ENCODE peak calls at places on chromosomes 13 and 19, in four cellular contexts. B is CD8-positive, alpha-beta T cell; E is right cardiac atrium; X is CD4-positive, CD25-positive, alpha-beta regulatory T cell. M is an unnamed sample. For H3K9me3, the result is how much of the 10 kb centered on the place peaks cover.

GRCh38 chr19:33055718-33056117 is 9.0 kb downstream of the RHPN2 start:
- DNase-seq in E (peak), X (no peak), B (no peak), M (no peak)

GRCh38 chr19:33333615-33334014 is 31.3 kb upstream of the CEBPA start:
- DNase-seq in B (no peak), X (no peak), E (no peak), M (no peak)

GRCh38 chr13:41236369-41236768 is 27.0 kb downstream of the MTRF1 start:
- DNase-seq in X (no peak), B (no peak), E (no peak), M (no peak)

GRCh38 chr19:40567750-40568494 is 8.8 kb upstream of the SHKBP1 start:
- DNase-seq in E (no peak), X (no peak), B (no peak), M (no peak)

GRCh38 chr19:411723-412355 is 2.9 kb upstream of the C2CD4C start:
- DNase-seq in B (no peak), X (no peak), E (no peak), M (no peak)

GRCh38 chr19:49430678-49431329 is 5.6 kb downstream of the GFY start:
- DNase-seq in B (no peak), E (peak), X (no peak), M (no peak)

GRCh38 chr13:30580852-30581502 is 36.7 kb upstream of the USPL1 start:
- DNase-seq in E (no peak), X (no peak), B (no peak), M (no peak)

GRCh38 chr19:51807111-51807701 is 12.2 kb downstream of the FPR3 start:
- DNase-seq in E (peak), X (no peak), B (no peak), M (no peak)

GRCh38 chr19:41480336-41480735 is 37.4 kb downstream of the ERICH4 start:
- DNase-seq in X (no peak), B (no peak), E (no peak), M (no peak)

GRCh38 chr13:64529874-64530485 is 2700.2 kb downstream of the PCDH9 start:
- DNase-seq in E (no peak), X (no peak), B (no peak), M (no peak)

GRCh38 chr13:29507356-29507755 is 88.1 kb downstream of the SLC7A1 start:
- DNase-seq in B (no peak), E (no peak), X (no peak), M (no peak)

GRCh38 chr13:87893186-87893585 is 222.0 kb downstream of the SLITRK5 start:
- DNase-seq in B (no peak), E (no peak), X (no peak), M (no peak)

GRCh38 chr13:43348397-43348796 is 325.0 kb downstream of the DNAJC15 start:
- DNase-seq in B (no peak), E (no peak), X (no peak), M (no peak)

GRCh38 chr13:49560270-49561063 is 24.9 kb downstream of the RCBTB1 start:
- DNase-seq in X (no peak), B (peak), E (peak), M (no peak)

GRCh38 chr13:79936368-79937136 is 404.4 kb downstream of the SPRY2 start:
- DNase-seq in E (peak), B (no peak), X (no peak), M (no peak)

GRCh38 chr13:83515267-83515666 is 367.0 kb downstream of the SLITRK1 start:
- DNase-seq in E (no peak), B (no peak), X (no peak), M (no peak)

GRCh38 chr19:4795400-4795799 is 3.9 kb downstream of the FEM1A start:
- DNase-seq in E (no peak), X (no peak), B (no peak), M (no peak)
- H3K9me3 ChIP-seq in E (under half), X (under half), B (under half), M (under half)

DNA sequence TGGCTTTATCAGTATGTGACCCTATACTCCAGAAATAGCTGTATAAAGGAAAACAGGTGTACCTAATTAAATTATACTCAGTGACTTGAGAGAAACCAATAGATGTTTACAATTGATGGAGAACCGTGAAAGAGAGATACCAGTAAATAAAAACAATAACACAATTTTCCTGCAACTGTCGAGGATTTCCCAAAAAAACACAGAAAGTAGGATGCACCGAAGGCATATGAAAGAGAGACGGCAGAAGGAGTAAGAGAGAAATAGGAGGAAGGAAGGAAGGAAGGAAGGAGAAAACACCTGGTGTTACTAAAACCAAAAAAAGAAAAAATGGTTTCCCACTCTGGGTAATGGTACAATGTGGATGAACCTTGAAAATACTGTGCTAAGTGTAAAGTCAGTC is 6.8 kb upstream of the ZNF229 start:
- DNase-seq in X (no peak), E (no peak), B (no peak), M (no peak)
- H3K9me3 ChIP-seq in X (under half), E (under half), B (under half), M (half or more)

GRCh38 chr19:37348060-37348459 is 22.8 kb upstream of the ZNF527 start:
- DNase-seq in B (no peak), E (no peak), X (no peak), M (no peak)

GRCh38 chr19:37346091-37346490 is 24.8 kb upstream of the ZNF527 start:
- DNase-seq in B (no peak), E (no peak), X (no peak), M (no peak)

DNA sequence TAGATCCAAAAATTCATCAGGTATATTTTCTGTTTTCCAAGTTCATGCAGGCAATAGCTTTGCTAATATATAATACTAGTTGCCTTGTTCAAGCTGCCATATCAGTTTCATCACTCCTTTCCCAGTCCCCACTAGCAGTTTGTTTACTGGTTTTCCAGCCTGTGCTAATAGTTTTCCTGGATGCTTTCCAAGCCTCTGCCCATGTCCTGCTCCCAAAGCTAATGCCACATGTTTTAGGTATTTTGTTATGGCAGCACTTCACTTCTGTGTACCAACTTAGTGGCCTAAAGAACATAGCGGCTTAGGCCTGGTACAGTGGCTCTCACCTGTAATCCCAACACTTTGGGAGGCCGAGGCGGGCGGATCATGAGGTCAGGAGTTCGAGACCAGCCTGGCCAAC is 28.1 kb upstream of the ZNF527 start:
- DNase-seq in E (no peak), X (no peak), B (no peak), M (no peak)
- H3K9me3 ChIP-seq in E (under half), X (under half), B (under half), M (under half)

GRCh38 chr19:19278315-19278714 is 5.2 kb upstream of the TM6SF2 start:
- DNase-seq in B (no peak), E (no peak), X (no peak), M (no peak)

GRCh38 chr19:19276851-19277250 is 3.8 kb upstream of the TM6SF2 start:
- DNase-seq in E (no peak), B (no peak), X (no peak), M (no peak)

GRCh38 chr19:19280561-19280960 is 7.5 kb upstream of the TM6SF2 start:
- DNase-seq in X (no peak), B (no peak), E (no peak), M (no peak)

GRCh38 chr19:19279853-19280252 is 6.8 kb upstream of the TM6SF2 start:
- DNase-seq in E (no peak), B (no peak), X (no peak), M (no peak)

DNA sequence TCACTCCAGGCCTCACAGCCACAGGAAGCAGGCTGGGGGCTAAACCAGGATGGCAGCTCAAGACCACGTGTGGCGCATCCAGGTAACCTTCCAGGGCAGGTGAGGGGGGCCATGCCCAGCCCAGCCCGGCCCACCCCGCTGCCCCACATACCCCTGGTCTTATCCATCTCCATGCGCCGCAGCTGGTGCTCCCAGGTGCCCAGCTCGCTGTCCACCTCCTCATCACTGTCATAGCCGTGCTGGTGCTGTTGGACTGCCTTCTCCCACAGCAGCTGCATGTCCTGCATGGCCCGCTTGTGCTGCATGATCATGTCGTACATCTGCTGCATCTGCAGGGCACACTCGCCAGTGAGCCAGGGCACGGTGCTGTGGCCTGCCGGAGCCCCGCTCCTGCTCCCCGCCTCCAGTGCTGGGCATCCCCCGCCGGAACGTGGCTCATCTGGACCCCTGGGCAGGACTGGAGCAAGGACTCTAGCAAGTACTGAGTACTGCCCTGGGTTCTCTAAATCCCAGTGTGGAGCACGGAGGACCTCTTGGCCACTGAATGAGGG is 6.0 kb upstream of the TM6SF2 start:
- DNase-seq in X (no peak), B (no peak), E (no peak), M (no peak)
- H3K9me3 ChIP-seq in X (under half), B (under half), E (under half), M (under half)

M was measured in CD4-positive, alpha-beta T cell.